ENCODE peak calls at places on chromosomes 2 and 18, in four cellular contexts. N is upper lobe of right lung, V is BE2C, O is adipocyte. E is an unnamed sample. For H3K9me3 and H3K4me1, the result is how much of the 10 kb centered on the place peaks cover.

GRCh38 chr2:141379965-141380624 is 750.7 kb downstream of the LRP1B start:
- DNase-seq in V (peak), O (no peak), N (no peak), E (no peak)

GRCh38 chr2:217555075-217555876 is 447.5 kb downstream of the TNS1 start:
- DNase-seq in O (no peak), N (no peak), V (no peak), E (no peak)

GRCh38 chr18:5556317-5556974 is 12.6 kb upstream of the EPB41L3 start:
- DNase-seq in V (no peak), N (no peak), O (no peak), E (no peak)

GRCh38 chr2:127166221-127166860 is 53.8 kb downstream of the CYP27C1 start:
- DNase-seq in N (peak), V (no peak), O (no peak), E (no peak)

GRCh38 chr2:4964579-4964978 is 727.6 kb upstream of the SOX11 start:
- DNase-seq in V (no peak), O (no peak), N (no peak), E (no peak)

GRCh38 chr18:3283253-3283863 is 21.4 kb downstream of the MYL12B start:
- DNase-seq in V (no peak), N (no peak), O (no peak), E (no peak)

GRCh38 chr18:70296289-70296688 is 7.4 kb downstream of the SOCS6 start:
- DNase-seq in N (no peak), O (no peak), V (peak), E (no peak)

GRCh38 chr2:213490087-213490486 is 205.8 kb downstream of the SPAG16 start:
- DNase-seq in V (no peak), N (no peak), O (peak), E (no peak)

GRCh38 chr2:62293490-62294212 is 97.7 kb downstream of the B3GNT2 start:
- DNase-seq in N (peak), O (no peak), V (peak), E (peak)

GRCh38 chr18:10454800-10455550 is 540 bp downstream of the APCDD1 start:
- DNase-seq in O (peak), N (peak), V (no peak), E (peak)

GRCh38 chr18:10453261-10453884 is 1.1 kb upstream of the APCDD1 start:
- DNase-seq in V (no peak), O (peak), N (no peak), E (no peak)

GRCh38 chr18:10453885-10454772 is at the start of gene APCDD1:
- DNase-seq in O (peak), N (peak), V (no peak), E (peak)

GRCh38 chr18:10449396-10449795 is 5.0 kb upstream of the APCDD1 start:
- DNase-seq in N (no peak), V (no peak), O (peak), E (no peak)

GRCh38 chr18:10450986-10451385 is 3.4 kb upstream of the APCDD1 start:
- DNase-seq in V (no peak), O (no peak), N (no peak), E (no peak)
- H3K4me3 ChIP-seq in V (no peak), O (no peak), N (no peak), E (no peak)

GRCh38 chr2:196128749-196129148 is 42.6 kb downstream of the STK17B start:
- DNase-seq in N (no peak), V (no peak), O (no peak), E (no peak)
- H3K9me3 ChIP-seq in N (under half), V (under half), O (under half), E (half or more)

GRCh38 chr18:32768646-32769206 is 4.1 kb downstream of the KLHL14 start:
- DNase-seq in O (no peak), N (no peak), V (no peak), E (no peak)

GRCh38 chr18:32769242-32770180 is 3.3 kb downstream of the KLHL14 start:
- DNase-seq in O (no peak), V (no peak), N (no peak), E (no peak)

GRCh38 chr18:32770651-32771168 is 2.1 kb downstream of the KLHL14 start:
- DNase-seq in V (no peak), O (no peak), N (no peak), E (no peak)

GRCh38 chr18:32771169-32771751 is 1.6 kb downstream of the KLHL14 start:
- DNase-seq in V (no peak), O (peak), N (no peak), E (no peak)

DNA sequence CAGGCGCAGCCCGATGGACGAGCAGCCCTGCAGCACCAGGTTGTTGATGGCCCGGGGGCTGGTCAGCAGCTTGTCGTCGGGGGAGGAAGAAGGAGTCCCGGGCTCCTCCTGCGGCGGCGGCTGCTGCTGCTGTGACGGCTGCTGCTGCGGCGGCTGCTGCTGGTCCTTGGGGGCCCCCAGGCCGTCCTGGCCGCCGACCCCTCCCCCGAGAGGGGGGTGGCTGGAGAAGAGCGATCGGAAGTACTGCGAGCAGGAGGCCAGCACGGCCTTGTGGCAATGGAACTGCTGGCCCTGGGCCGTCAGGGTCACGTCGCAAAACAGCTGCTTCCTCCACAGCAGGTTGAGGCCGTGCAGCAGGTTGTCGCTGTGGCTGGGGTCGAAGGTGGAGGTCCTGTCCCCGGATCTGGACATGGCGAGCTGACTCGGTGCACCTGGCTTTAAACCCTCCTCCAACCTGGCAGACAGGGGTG is 2.6 kb downstream of the KLHL14 start:
- DNase-seq in O (no peak), V (no peak), N (no peak), E (no peak)
- H3K4me1 ChIP-seq in O (under half), V (under half), N (under half), E (under half)

DNA sequence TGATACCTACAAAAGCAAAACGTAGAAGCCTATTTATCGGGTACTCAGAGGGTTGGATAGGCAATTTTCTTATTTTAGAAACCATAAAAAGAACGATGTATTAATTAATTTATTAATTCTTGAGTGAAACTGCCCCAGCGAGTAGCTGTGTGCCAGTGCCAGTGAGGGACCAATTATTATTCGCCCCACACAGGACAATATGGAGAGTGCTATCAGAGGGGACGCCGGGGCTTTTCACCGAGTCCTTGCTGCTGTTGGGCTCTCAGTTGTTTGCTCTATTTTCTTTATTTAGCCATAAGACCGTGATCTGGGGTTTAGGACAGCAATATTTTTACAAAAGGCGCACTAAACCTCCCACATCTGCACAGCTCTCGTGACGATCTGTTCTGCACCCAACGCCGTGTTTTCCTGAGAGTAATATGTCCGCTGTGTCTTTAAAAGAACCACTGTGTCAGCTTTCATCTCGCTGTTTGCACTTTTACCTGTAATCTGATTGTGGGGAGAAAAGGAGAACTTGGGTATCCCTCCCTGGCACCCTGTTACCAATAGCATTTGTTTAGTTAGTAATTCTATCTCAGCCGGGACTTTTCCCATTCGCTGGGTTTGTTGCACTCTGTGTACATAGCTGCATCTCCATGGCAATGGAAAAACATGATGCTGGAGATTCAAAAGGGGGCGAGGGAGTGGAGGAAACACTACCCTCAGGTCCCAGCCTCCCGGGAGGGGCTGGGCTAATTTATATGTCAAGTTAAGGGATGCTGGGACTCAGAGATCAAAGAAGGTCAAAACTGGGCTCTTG is 30.1 kb upstream of the ZNF516 start:
- DNase-seq in N (no peak), V (no peak), O (peak), E (no peak)
- H3K4me3 ChIP-seq in N (peak), V (peak), O (peak), E (peak)

GRCh38 chr2:84386326-84386995 is 72.6 kb downstream of the SUCLG1 start:
- DNase-seq in V (no peak), O (no peak), N (no peak), E (no peak)

GRCh38 chr2:84393829-84394228 is 65.3 kb downstream of the SUCLG1 start:
- DNase-seq in O (peak), V (no peak), N (no peak), E (no peak)

GRCh38 chr2:84389794-84390193 is 69.3 kb downstream of the SUCLG1 start:
- DNase-seq in N (no peak), O (no peak), V (no peak), E (no peak)

GRCh38 chr2:84388133-84388532 is 70.9 kb downstream of the SUCLG1 start:
- DNase-seq in O (peak), V (no peak), N (no peak), E (no peak)

DNA sequence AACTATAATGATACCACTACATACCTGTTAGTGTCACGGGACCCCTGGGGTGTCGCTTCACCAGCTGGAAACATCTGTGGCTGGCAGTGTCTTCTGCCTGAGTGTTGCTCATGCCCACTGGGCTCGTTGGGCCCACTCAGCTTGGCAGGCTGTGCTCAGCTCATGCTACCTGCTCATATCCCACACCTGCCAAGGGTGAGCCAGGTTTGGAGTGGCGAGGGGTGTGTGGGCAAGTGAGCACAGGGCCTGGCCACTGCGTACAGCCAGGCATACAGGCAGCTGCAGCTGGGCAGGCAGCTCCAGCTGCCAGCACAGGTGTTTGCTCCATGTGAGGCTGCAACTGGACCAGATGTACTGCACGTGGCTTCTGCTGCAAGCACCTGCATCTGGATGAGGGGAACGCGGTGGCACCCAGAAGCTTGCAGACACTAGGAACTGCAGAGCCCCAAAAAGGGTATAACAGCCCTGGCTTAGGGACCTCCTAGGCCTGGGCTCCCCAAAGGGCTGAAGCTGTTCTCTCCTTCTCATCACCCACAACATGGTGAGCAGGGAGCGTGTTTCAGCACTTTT is 70.1 kb downstream of the SUCLG1 start:
- DNase-seq in N (peak), V (no peak), O (no peak), E (no peak)
- H3K9me3 ChIP-seq in N (under half), V (under half), O (under half), E (under half)

GRCh38 chr2:108594132-108594981 is 60.1 kb downstream of the LIMS1 start:
- DNase-seq in O (peak), N (no peak), V (no peak), E (no peak)

GRCh38 chr2:108589786-108590185 is 55.5 kb downstream of the LIMS1 start:
- DNase-seq in O (no peak), V (no peak), N (no peak), E (no peak)

GRCh38 chr2:108591163-108591562 is 56.9 kb downstream of the LIMS1 start:
- DNase-seq in N (peak), V (no peak), O (no peak), E (peak)

GRCh38 chr2:108593547-108594098 is 59.4 kb downstream of the LIMS1 start:
- DNase-seq in N (no peak), V (no peak), O (peak), E (no peak)

DNA sequence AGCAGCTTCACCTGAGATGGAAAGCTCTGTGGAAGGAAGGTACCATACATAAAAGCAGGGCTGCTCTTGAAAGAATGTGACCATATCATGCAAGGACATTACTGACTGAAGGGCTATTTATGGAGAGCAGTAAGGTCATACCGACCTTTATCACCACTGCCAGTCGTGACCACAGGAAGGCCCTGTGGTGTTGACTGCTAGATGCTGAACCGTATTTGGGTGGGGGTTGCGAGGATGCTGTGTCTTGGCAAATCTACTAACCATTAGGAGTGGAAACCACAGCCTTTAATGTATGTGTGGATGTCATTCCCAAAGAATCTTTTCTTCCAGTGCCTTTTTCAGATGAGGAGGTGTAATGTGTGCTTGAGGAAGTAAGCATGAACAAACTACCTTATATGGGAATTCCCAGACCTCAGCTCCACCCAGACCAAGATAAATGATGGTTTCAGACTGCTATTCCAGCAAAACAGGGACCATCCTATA is 60.8 kb downstream of the LIMS1 start:
- DNase-seq in O (no peak), V (no peak), N (no peak), E (no peak)
- H3K4me1 ChIP-seq in O (under half), V (under half), N (under half), E (under half)